ENCODE peak calls at places on chromosomes 3 and 15, in ten cellular contexts. A is lower lobe of right lung; G is heart left ventricle; W is natural killer cell; Z is frontal cortex; J is stimulated activated CD4-positive, alpha-beta T cell treated with anti-CD3 and anti-CD28 coated beads, TNF-alpha, amount 100 ng/mL, for 1 hour; P is HFF-Myc; L is kidney tubule cell; B is NCI-H345; I is stimulated activated naive CD8-positive, alpha-beta T cell treated with anti-CD3 and anti-CD28 coated beads, Interleukin-15, Interleukin-2, amounts not matched to agents 100 U/mL and 50 U/mL, for 24 hours. F is an unnamed sample.

GRCh38 chr15:59434481-59434880 is 3.5 kb upstream of the FAM81A start:
- DNase-seq in A (no peak), G (no peak), W (no peak), Z (no peak), J (no peak), P (no peak), L (no peak), B (no peak), I (no peak), F (no peak)

GRCh38 chr15:73712107-73712506 is 27.9 kb downstream of the CD276 start:
- DNase-seq in A (no peak), G (peak; percentile 31), W (no peak), Z (no peak), J (no peak), P (no peak), L (no peak), B (no peak), I (no peak), F (no peak)

GRCh38 chr3:177744873-177745646 is 547.8 kb upstream of the TBL1XR1 start:
- DNase-seq in A (peak; percentile 60), G (peak; percentile 69), W (no peak), Z (no peak), J (no peak), P (no peak), L (peak; percentile 48), B (no peak), I (no peak), F (no peak)

GRCh38 chr3:13452490-13453335 is 27.4 kb upstream of the HDAC11 start:
- DNase-seq in A (no peak), G (no peak), W (no peak), Z (peak; percentile 51), J (no peak), P (no peak), L (peak; percentile 67), B (peak; percentile 56), I (peak; percentile 38), F (peak; percentile 12)

GRCh38 chr15:66839511-66840112 is 137.6 kb downstream of the SMAD6 start:
- DNase-seq in A (peak; percentile 9), G (no peak), W (no peak), Z (no peak), J (no peak), P (no peak), L (no peak), B (no peak), I (no peak), F (no peak)

GRCh38 chr15:90580086-90580485 is 50.4 kb downstream of the CRTC3 start:
- DNase-seq in A (no peak), G (no peak), W (no peak), Z (no peak), J (no peak), P (no peak), L (no peak), B (no peak), I (no peak), F (no peak)

GRCh38 chr3:100048248-100048647 is 66.1 kb downstream of the FILIP1L start:
- DNase-seq in A (no peak), G (no peak), W (no peak), Z (no peak), J (no peak), P (no peak), L (no peak), B (no peak), I (no peak), F (no peak)

GRCh38 chr15:90086868-90087268 is 15.4 kb downstream of the IDH2 start:
- DNase-seq in A (no peak), G (no peak), W (peak; percentile 44), Z (peak; percentile 45), J (no peak), P (no peak), L (peak; percentile 53), B (no peak), I (peak; percentile 58), F (no peak)

GRCh38 chr15:77506311-77507150 is 85.8 kb downstream of the HMG20A start:
- DNase-seq in A (peak; percentile 79), G (peak; percentile 92), W (no peak), Z (no peak), J (no peak), P (no peak), L (peak; percentile 30), B (peak; percentile 85), I (no peak), F (no peak)

GRCh38 chr3:10500717-10501663 is 4.4 kb downstream of the ATP2B2 start:
- DNase-seq in A (no peak), G (no peak), W (no peak), Z (no peak), J (no peak), P (no peak), L (no peak), B (no peak), I (no peak), F (no peak)

GRCh38 chr15:81942157-81942556 is 103.7 kb downstream of the MEX3B start:
- DNase-seq in A (no peak), G (no peak), W (no peak), Z (no peak), J (no peak), P (no peak), L (no peak), B (no peak), I (no peak), F (no peak)

GRCh38 chr3:136883967-136884720 is 22.1 kb downstream of the NCK1 start:
- DNase-seq in A (no peak), G (no peak), W (no peak), Z (no peak), J (no peak), P (no peak), L (no peak), B (no peak), I (no peak), F (no peak)

GRCh38 chr15:88655780-88656488 is 17.1 kb downstream of the ISG20 start:
- DNase-seq in A (no peak), G (no peak), W (no peak), Z (no peak), J (no peak), P (no peak), L (no peak), B (no peak), I (no peak), F (no peak)

GRCh38 chr15:73127302-73127936 is 75.2 kb downstream of the NEO1 start:
- DNase-seq in A (no peak), G (no peak), W (no peak), Z (no peak), J (no peak), P (peak; percentile 2), L (peak; percentile 46), B (peak; percentile 9), I (peak; percentile 13), F (no peak)